ENCODE peak calls at places on chromosomes 13 and 19, in five cellular contexts. T is H54, L is testis, V is breast epithelium, U is spleen. S is an unnamed sample.

GRCh38 chr13:35836476-35836875 is 294.7 kb downstream of the DCLK1 start:
- DNase-seq in U (no peak), V (no peak), L (no peak), T (no peak), S (no peak)

GRCh38 chr13:107669356-107669755 is 546.0 kb downstream of the LIG4 start:
- DNase-seq in V (no peak), U (no peak), L (no peak), T (no peak), S (no peak)

GRCh38 chr13:94079876-94080275 is 399.6 kb downstream of the DCT start:
- DNase-seq in V (no peak), U (no peak), L (no peak), T (no peak), S (no peak)

GRCh38 chr19:1009043-1009975 is 9.1 kb downstream of the GRIN3B start:
- DNase-seq in V (no peak), U (no peak), T (peak), L (peak), S (no peak)

GRCh38 chr19:53374288-53374687 is 8.8 kb downstream of the ZNF525 start:
- DNase-seq in L (no peak), T (no peak), U (no peak), V (no peak), S (no peak)

GRCh38 chr19:46913852-46914430 is 53.1 kb downstream of the ARHGAP35 start:
- DNase-seq in L (no peak), T (no peak), V (no peak), U (no peak), S (peak)

GRCh38 chr19:35195822-35196221 is 32.7 kb downstream of the FAM187B start:
- DNase-seq in U (no peak), V (no peak), L (no peak), T (no peak), S (no peak)

GRCh38 chr13:50951366-50951765 is 41.8 kb downstream of the RNASEH2B start:
- DNase-seq in U (no peak), V (no peak), L (no peak), T (no peak), S (no peak)

GRCh38 chr13:43725460-43725859 is 61.3 kb downstream of the ENOX1 start:
- DNase-seq in V (no peak), U (no peak), L (no peak), T (no peak), S (no peak)

GRCh38 chr13:40485611-40486517 is 180.6 kb downstream of the FOXO1 start:
- DNase-seq in L (no peak), U (no peak), V (no peak), T (no peak), S (no peak)

GRCh38 chr19:3785938-3786824 is at the start of gene MATK:
- DNase-seq in L (no peak), V (no peak), U (peak), T (no peak), S (no peak)

GRCh38 chr19:1074512-1075283 is 7.7 kb downstream of the ARHGAP45 start:
- DNase-seq in V (peak), L (peak), U (peak), T (peak), S (no peak)

GRCh38 chr19:51693819-51694218 is 689 bp downstream of the SPACA6 start:
- DNase-seq in L (no peak), U (no peak), T (no peak), V (no peak), S (no peak)

GRCh38 chr19:38850976-38851621 is 1.3 kb upstream of the HNRNPL start:
- DNase-seq in T (no peak), U (peak), V (no peak), L (peak), S (peak)

GRCh38 chr19:1739960-1740629 is 13.2 kb upstream of the ONECUT3 start:
- DNase-seq in U (no peak), L (no peak), V (no peak), T (no peak), S (no peak)

GRCh38 chr19:10872551-10873107 is 1.3 kb downstream of the CARM1 start:
- DNase-seq in T (no peak), U (no peak), V (no peak), L (peak), S (no peak)

GRCh38 chr13:44048326-44048725 is 168.6 kb downstream of the LACC1 start:
- DNase-seq in V (no peak), U (no peak), T (no peak), L (no peak), S (no peak)

GRCh38 chr13:99215466-99215865 is 14.8 kb downstream of the UBAC2 start:
- DNase-seq in L (no peak), U (peak), V (no peak), T (no peak), S (no peak)

GRCh38 chr13:76852991-76853390 is 33.2 kb downstream of the KCTD12 start:
- DNase-seq in U (no peak), V (no peak), L (peak), T (no peak), S (no peak)

GRCh38 chr19:1407662-1408299 is 395 bp downstream of the DAZAP1 start:
- DNase-seq in V (no peak), L (no peak), T (no peak), U (peak), S (peak)

GRCh38 chr13:27007166-27007565 is 164.4 kb downstream of the USP12 start:
- DNase-seq in L (no peak), T (no peak), V (no peak), U (peak), S (no peak)

GRCh38 chr19:3129112-3129511 is 6.7 kb upstream of the GNA15 start:
- DNase-seq in V (no peak), U (no peak), L (no peak), T (no peak), S (peak)

GRCh38 chr19:11453468-11454341 is 18.3 kb downstream of the PRKCSH start:
- DNase-seq in L (no peak), V (no peak), T (no peak), U (no peak), S (peak)

GRCh38 chr19:29002336-29002735 is 210.6 kb downstream of the UQCRFS1 start:
- DNase-seq in L (peak), V (no peak), U (no peak), T (no peak), S (no peak)
- TF ChIP-seq POLR2A in L (no peak), V (no peak), U (no peak), T (no peak), S (no peak)

GRCh38 chr19:32361574-32362317 is 16.3 kb downstream of the ZNF507 start:
- DNase-seq in V (no peak), U (no peak), L (no peak), T (no peak), S (no peak)
- TF ChIP-seq POLR2A in V (no peak), U (no peak), L (no peak), T (no peak), S (no peak)

GRCh38 chr13:110885966-110886365 is 28.9 kb downstream of the ANKRD10 start:
- DNase-seq in L (no peak), U (no peak), V (no peak), T (no peak), S (no peak)

GRCh38 chr13:110887242-110887954 is 27.5 kb downstream of the ANKRD10 start:
- DNase-seq in V (no peak), L (no peak), U (no peak), T (no peak), S (no peak)

GRCh38 chr13:110886475-110887241 is 28.2 kb downstream of the ANKRD10 start:
- DNase-seq in L (no peak), T (no peak), V (no peak), U (no peak), S (no peak)

GRCh38 chr13:110888390-110888789 is 26.5 kb downstream of the ANKRD10 start:
- DNase-seq in T (no peak), U (no peak), L (no peak), V (no peak), S (no peak)

GRCh38 chr13:110887955-110888333 is 26.9 kb downstream of the ANKRD10 start:
- DNase-seq in U (no peak), T (no peak), V (no peak), L (no peak), S (no peak)
- TF ChIP-seq POLR2A in U (no peak), T (no peak), V (no peak), L (no peak), S (no peak)

GRCh38 chr13:30744056-30744684 is 8.8 kb downstream of the ALOX5AP start:
- DNase-seq in L (no peak), V (no peak), T (peak), U (peak), S (no peak)

GRCh38 chr13:30745917-30746686 is 10.8 kb downstream of the ALOX5AP start:
- DNase-seq in U (no peak), T (no peak), V (no peak), L (no peak), S (no peak)

GRCh38 chr13:30742896-30743295 is 7.6 kb downstream of the ALOX5AP start:
- DNase-seq in T (no peak), V (no peak), U (no peak), L (no peak), S (no peak)

GRCh38 chr13:30744686-30745085 is 9.3 kb downstream of the ALOX5AP start:
- DNase-seq in V (no peak), T (no peak), L (no peak), U (no peak), S (no peak)

GRCh38 chr13:30743319-30744055 is 8.1 kb downstream of the ALOX5AP start:
- DNase-seq in L (peak), U (no peak), T (peak), V (no peak), S (no peak)
- TF ChIP-seq POLR2A in L (no peak), U (no peak), T (no peak), V (no peak), S (no peak)

DNA sequence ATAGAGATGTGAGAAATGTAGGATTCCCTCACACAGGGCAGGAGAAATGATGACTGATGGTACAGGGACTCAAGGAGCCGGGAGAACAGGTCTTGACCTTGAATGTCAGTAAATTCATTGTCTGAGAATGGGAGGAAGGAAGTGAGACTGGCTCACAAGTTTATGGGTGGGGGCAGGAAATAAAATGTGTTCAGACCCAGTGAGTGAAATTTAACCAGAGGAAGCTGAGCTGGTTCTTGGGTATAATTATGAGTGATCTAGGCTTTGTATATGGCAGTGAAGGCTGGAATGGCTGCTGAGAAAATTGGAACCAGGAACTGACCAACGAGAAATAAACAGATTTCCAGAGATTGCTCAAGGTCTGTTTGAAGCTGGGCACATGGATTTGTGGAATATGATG is 6.3 kb upstream of the IGSF23 start:
- DNase-seq in U (no peak), V (no peak), T (no peak), L (no peak), S (no peak)
- TF ChIP-seq POLR2A in U (no peak), V (no peak), T (no peak), L (no peak), S (no peak)

S was measured in erythroblast.